ENCODE peak calls at places on chromosomes 16 and 17, in six cellular contexts. N is astrocyte of the cerebellum, L is PC-3, H is pancreas, F is heart right ventricle, G is PC-9. J is an unnamed sample.

GRCh38 chr17:45230787-45231480 is 9.2 kb downstream of the FMNL1 start:
- DNase-seq in L (peak; percentile 66), N (no peak), H (no peak), G (peak; percentile 51), F (peak; percentile 57), J (no peak)

GRCh38 chr16:55367796-55368195 is 43.8 kb downstream of the IRX6 start:
- DNase-seq in G (no peak), F (no peak), N (peak; percentile 5), H (no peak), L (no peak), J (no peak)

GRCh38 chr17:38358586-38359513 is 7.2 kb downstream of the SOCS7 start:
- DNase-seq in F (no peak), L (no peak), G (no peak), H (no peak), N (no peak), J (no peak)

GRCh38 chr17:16304832-16305231 is 48.4 kb downstream of the CENPV start:
- DNase-seq in N (no peak), L (peak; percentile 58), H (no peak), G (peak; percentile 10), F (no peak), J (peak; percentile 51)

GRCh38 chr17:74646231-74646630 is 22.7 kb upstream of the CD300E start:
- DNase-seq in L (peak; percentile 61), G (no peak), N (no peak), F (no peak), H (no peak), J (peak; percentile 46)

GRCh38 chr17:59381716-59382570 is 50.5 kb downstream of the YPEL2 start:
- DNase-seq in G (no peak), N (no peak), F (peak; percentile 86), H (peak; percentile 73), L (no peak), J (no peak)

GRCh38 chr16:23148513-23149266 is 562 bp downstream of the USP31 start:
- DNase-seq in N (no peak), H (peak; percentile 79), G (peak; percentile 67), L (peak; percentile 40), F (peak; percentile 64), J (peak; percentile 54)

GRCh38 chr17:7729841-7730240 is 12.3 kb downstream of the DNAH2 start:
- DNase-seq in N (no peak), F (no peak), G (no peak), L (no peak), H (no peak), J (no peak)

GRCh38 chr17:21165922-21166598 is 39.3 kb downstream of the DHRS7B start:
- DNase-seq in L (no peak), F (peak; percentile 75), N (no peak), H (peak; percentile 26), G (no peak), J (no peak)

GRCh38 chr16:50709061-50709695 is 15.8 kb downstream of the NOD2 start:
- DNase-seq in G (no peak), N (no peak), F (peak; percentile 20), L (no peak), H (no peak), J (no peak)

GRCh38 chr17:70691150-70691549 is 521.8 kb downstream of the KCNJ2 start:
- DNase-seq in L (no peak), H (no peak), N (no peak), G (no peak), F (no peak), J (no peak)

GRCh38 chr17:70644093-70644492 is 474.8 kb downstream of the KCNJ2 start:
- DNase-seq in N (no peak), F (no peak), L (no peak), H (no peak), G (no peak), J (no peak)

GRCh38 chr17:55742272-55743102 is 8.4 kb upstream of the PCTP start:
- DNase-seq in L (no peak), G (no peak), F (no peak), H (no peak), N (no peak), J (no peak)

GRCh38 chr17:69268442-69269068 is 39.9 kb upstream of the ABCA10 start:
- DNase-seq in L (peak; percentile 28), N (no peak), H (no peak), G (no peak), F (no peak), J (no peak)

GRCh38 chr16:10950393-10950792 is 6.0 kb downstream of the CLEC16A start:
- DNase-seq in N (no peak), F (no peak), H (no peak), L (peak; percentile 67), G (peak; percentile 70), J (no peak)

GRCh38 chr17:12691173-12691572 is 25.5 kb downstream of the MYOCD start:
- DNase-seq in N (no peak), G (no peak), L (no peak), H (no peak), F (no peak), J (no peak)

GRCh38 chr16:50196736-50197135 is 43.6 kb downstream of the TENT4B start:
- DNase-seq in H (no peak), G (no peak), F (no peak), L (no peak), N (no peak), J (no peak)

GRCh38 chr16:16867994-16868393 is 489.1 kb downstream of the NPIPA7 start:
- DNase-seq in L (no peak), H (no peak), F (no peak), G (no peak), N (no peak), J (peak; percentile 54)

GRCh38 chr16:11534262-11534661 is 52.5 kb downstream of the LITAF start:
- DNase-seq in H (peak; percentile 26), G (peak; percentile 23), N (no peak), L (no peak), F (no peak), J (no peak)

GRCh38 chr17:18921912-18922451 is 30.0 kb upstream of the SLC5A10 start:
- DNase-seq in L (peak; percentile 94), H (no peak), F (no peak), G (no peak), N (no peak), J (no peak)

GRCh38 chr16:19700319-19700781 is 17.7 kb downstream of the KNOP1 start:
- DNase-seq in H (no peak), F (no peak), N (peak; percentile 34), G (peak; percentile 80), L (peak; percentile 77), J (no peak)

GRCh38 chr16:8868272-8869211 is at the start of gene CARHSP1:
- DNase-seq in H (peak; percentile 89), F (peak; percentile 90), N (peak; percentile 64), G (peak; percentile 90), L (peak; percentile 84), J (peak; percentile 97)

GRCh38 chr17:6454495-6455320 is 10.5 kb downstream of the PIMREG start:
- DNase-seq in H (no peak), F (no peak), G (no peak), L (no peak), N (no peak), J (no peak)

GRCh38 chr16:2226245-2226793 is 2.9 kb downstream of the E4F1 start:
- DNase-seq in G (no peak), H (no peak), N (no peak), F (no peak), L (peak; percentile 53), J (no peak)

GRCh38 chr16:88527186-88527936 is 42.8 kb upstream of the ZC3H18 start:
- DNase-seq in F (peak; percentile 55), N (peak; percentile 5), L (peak; percentile 21), G (peak; percentile 67), H (peak; percentile 73), J (peak; percentile 49)

GRCh38 chr16:813204-813915 is 12.8 kb upstream of the GNG13 start:
- DNase-seq in H (no peak), G (peak; percentile 40), F (no peak), L (peak; percentile 30), N (no peak), J (peak; percentile 49)

GRCh38 chr16:86306811-86307517 is 203.4 kb upstream of the FOXF1 start:
- DNase-seq in L (no peak), H (no peak), G (no peak), F (no peak), N (no peak), J (no peak)

GRCh38 chr17:28577466-28577824 is 750 bp upstream of the ALDOC start:
- DNase-seq in N (no peak), H (no peak), L (no peak), F (no peak), G (no peak), J (no peak)

GRCh38 chr17:28574536-28574935 is 2.2 kb downstream of the ALDOC start:
- DNase-seq in G (no peak), F (no peak), H (no peak), L (no peak), N (no peak), J (no peak)

GRCh38 chr17:28578246-28579195 is 1.8 kb upstream of the ALDOC start:
- DNase-seq in G (no peak), N (no peak), L (no peak), H (no peak), F (no peak), J (no peak)

GRCh38 chr17:28575126-28575795 is 1.4 kb downstream of the ALDOC start:
- DNase-seq in L (no peak), N (no peak), G (no peak), H (no peak), F (peak; percentile 88), J (no peak)

GRCh38 chr17:28576758-28577465 is at the start of gene ALDOC:
- DNase-seq in H (peak; percentile 96), F (peak; percentile 95), G (peak; percentile 91), N (peak; percentile 55), L (peak; percentile 93), J (peak; percentile 96)
- TF ChIP-seq CTCF in H (no peak), F (no peak), G (no peak), N (no peak), L (no peak), J (no peak)

GRCh38 chr16:14354561-14355351 is 275.3 kb downstream of the PARN start:
- DNase-seq in F (no peak), L (no peak), H (no peak), N (no peak), G (no peak), J (peak; percentile 29)
- H3K4me3 ChIP-seq in F (no peak overlapping the region), L (peak overlapping the region; percentile 51), H (no peak overlapping the region), N (no peak overlapping the region), G (no peak overlapping the region), J (no peak overlapping the region)

DNA sequence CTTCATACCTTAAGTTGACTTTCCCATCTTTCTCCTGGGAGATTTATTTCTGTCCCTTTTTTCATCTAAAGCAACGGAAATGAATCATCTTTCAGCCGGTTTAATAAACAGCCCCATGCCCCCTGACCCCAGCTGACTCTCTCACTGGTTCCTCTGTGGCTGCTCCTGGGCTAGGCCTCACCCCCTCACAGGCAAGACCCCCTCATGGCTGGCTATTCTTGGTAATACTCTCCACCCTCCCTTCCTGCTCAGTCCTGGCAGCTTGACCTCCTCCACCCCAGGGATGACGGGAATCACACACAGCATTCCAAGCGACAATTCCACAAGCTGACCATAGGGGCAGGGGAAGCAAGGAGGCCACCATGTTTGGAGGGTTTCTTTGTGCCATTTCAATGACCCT is 1.5 kb upstream of the ADAP2 start:
- DNase-seq in L (no peak), H (no peak), G (no peak), N (no peak), F (peak; percentile 58), J (no peak)
- TF ChIP-seq CTCF in L (no peak), H (no peak), G (no peak), N (no peak), F (no peak), J (no peak)

GRCh38 chr17:67983289-67983688 is 13.0 kb downstream of the C17orf58 start:
- DNase-seq in H (no peak), F (no peak), G (no peak), N (no peak), L (no peak), J (no peak)
- H3K4me3 ChIP-seq in H (no peak overlapping the region), F (no peak overlapping the region), G (no peak overlapping the region), N (no peak overlapping the region), L (no peak overlapping the region), J (no peak overlapping the region)